ENCODE peak calls at places on chromosomes 13 and 19, in six cellular contexts. R, D, K, M, N and I are unnamed samples.

GRCh38 chr19:1765182-1765903 is 12.0 kb downstream of the ONECUT3 start:
- DNase-seq in R (no peak), D (no peak), K (no peak), M (no peak), N (peak), I (no peak)

GRCh38 chr13:105428816-105429215 is 1106.6 kb downstream of the EFNB2 start:
- DNase-seq in R (no peak), D (no peak), K (no peak), M (no peak), N (no peak), I (no peak)

GRCh38 chr13:66716502-66716901 is 513.6 kb downstream of the PCDH9 start:
- DNase-seq in R (no peak), D (no peak), K (no peak), M (no peak), N (no peak), I (no peak)

GRCh38 chr19:4014541-4015491 is 7.3 kb downstream of the PIAS4 start:
- DNase-seq in R (no peak), D (no peak), K (no peak), M (peak), N (no peak), I (no peak)

GRCh38 chr19:55340784-55341147 is 1.1 kb downstream of the KMT5C start:
- DNase-seq in R (peak), D (peak), K (no peak), M (no peak), N (no peak), I (no peak)

GRCh38 chr19:38003427-38004099 is 96.6 kb downstream of the SIPA1L3 start:
- DNase-seq in R (peak), D (peak), K (no peak), M (no peak), N (no peak), I (peak)

GRCh38 chr13:35723820-35724219 is 247.3 kb upstream of the MAB21L1 start:
- DNase-seq in R (no peak), D (no peak), K (no peak), M (no peak), N (no peak), I (no peak)

GRCh38 chr13:66508153-66508909 is 721.8 kb downstream of the PCDH9 start:
- DNase-seq in R (no peak), D (no peak), K (no peak), M (no peak), N (no peak), I (no peak)

GRCh38 chr13:105804561-105805190 is 730.8 kb downstream of the EFNB2 start:
- DNase-seq in R (no peak), D (no peak), K (no peak), M (no peak), N (no peak), I (no peak)

GRCh38 chr13:114140909-114141255 is 8.5 kb upstream of the RASA3 start:
- DNase-seq in R (no peak), D (no peak), K (no peak), M (peak), N (peak), I (no peak)

GRCh38 chr13:23567792-23568480 is 2.3 kb upstream of the TNFRSF19 start:
- DNase-seq in R (no peak), D (no peak), K (no peak), M (no peak), N (no peak), I (no peak)